ENCODE peak calls at places on chromosomes 6 and 20, in seven cellular contexts. One of them, this sample, is unnamed.

GRCh38 chr20:5481872-5482271 is 165.1 kb upstream of the PROKR2 start:
- DNase-seq in keratinocyte: no peak
- DNase-seq in NCI-H446: no peak
- DNase-seq in foreskin fibroblast: no peak
- DNase-seq in Panc1: no peak
- DNase-seq in mucosa of descending colon: no peak
- DNase-seq in NT2/D1: no peak
- DNase-seq in this sample: no peak

GRCh38 chr20:43853918-43854317 is 60.7 kb upstream of the TOX2 start:
- DNase-seq in keratinocyte: no peak
- DNase-seq in NCI-H446: no peak
- DNase-seq in Panc1: no peak
- DNase-seq in foreskin fibroblast: no peak
- DNase-seq in mucosa of descending colon: no peak
- DNase-seq in NT2/D1: no peak
- DNase-seq in this sample: no peak

GRCh38 chr20:63402178-63402859 is 41.2 kb upstream of the CHRNA4 start:
- DNase-seq in NCI-H446: no peak
- DNase-seq in NT2/D1: no peak
- DNase-seq in Panc1: no peak
- DNase-seq in foreskin fibroblast: no peak
- DNase-seq in keratinocyte: no peak
- DNase-seq in mucosa of descending colon: no peak
- DNase-seq in this sample: no peak

GRCh38 chr20:48295445-48295903 is 510.2 kb upstream of the SULF2 start:
- DNase-seq in NCI-H446: no peak
- DNase-seq in keratinocyte: no peak
- DNase-seq in NT2/D1: peak
- DNase-seq in mucosa of descending colon: no peak
- DNase-seq in Panc1: peak
- DNase-seq in foreskin fibroblast: peak
- DNase-seq in this sample: peak

GRCh38 chr6:87334683-87335082 is 5.6 kb upstream of the GJB7 start:
- DNase-seq in NCI-H446: no peak
- DNase-seq in keratinocyte: no peak
- DNase-seq in mucosa of descending colon: no peak
- DNase-seq in Panc1: no peak
- DNase-seq in NT2/D1: no peak
- DNase-seq in foreskin fibroblast: peak
- DNase-seq in this sample: peak

GRCh38 chr20:16761305-16761829 is 13.2 kb downstream of the OTOR start:
- DNase-seq in NCI-H446: peak
- DNase-seq in mucosa of descending colon: peak
- DNase-seq in NT2/D1: peak
- DNase-seq in keratinocyte: peak
- DNase-seq in Panc1: peak
- DNase-seq in foreskin fibroblast: peak
- DNase-seq in this sample: peak

GRCh38 chr20:41136695-41137411 is 490 bp upstream of the PLCG1 start:
- DNase-seq in foreskin fibroblast: peak
- DNase-seq in NCI-H446: peak
- DNase-seq in Panc1: no peak
- DNase-seq in mucosa of descending colon: peak
- DNase-seq in keratinocyte: no peak
- DNase-seq in NT2/D1: peak
- DNase-seq in this sample: peak

GRCh38 chr6:12572884-12573824 is 143.4 kb upstream of the PHACTR1 start:
- DNase-seq in foreskin fibroblast: peak
- DNase-seq in NCI-H446: no peak
- DNase-seq in NT2/D1: peak
- DNase-seq in mucosa of descending colon: peak
- DNase-seq in Panc1: no peak
- DNase-seq in keratinocyte: no peak
- DNase-seq in this sample: peak

GRCh38 chr6:57075092-57075491 is 14.9 kb upstream of the ZNF451 start:
- DNase-seq in keratinocyte: no peak
- DNase-seq in mucosa of descending colon: no peak
- DNase-seq in NT2/D1: no peak
- DNase-seq in NCI-H446: no peak
- DNase-seq in foreskin fibroblast: no peak
- DNase-seq in Panc1: no peak
- DNase-seq in this sample: no peak

GRCh38 chr6:7541175-7542064 is at the start of gene DSP:
- DNase-seq in Panc1: no peak
- DNase-seq in keratinocyte: no peak
- DNase-seq in NT2/D1: no peak
- DNase-seq in mucosa of descending colon: peak
- DNase-seq in NCI-H446: no peak
- DNase-seq in foreskin fibroblast: no peak
- DNase-seq in this sample: no peak

GRCh38 chr6:1574895-1575212 is 34.9 kb upstream of the FOXC1 start:
- DNase-seq in foreskin fibroblast: no peak
- DNase-seq in Panc1: no peak
- DNase-seq in NT2/D1: peak
- DNase-seq in NCI-H446: no peak
- DNase-seq in mucosa of descending colon: no peak
- DNase-seq in keratinocyte: no peak
- DNase-seq in this sample: no peak

GRCh38 chr6:11050735-11051134 is 6.6 kb upstream of the ELOVL2 start:
- DNase-seq in NCI-H446: no peak
- DNase-seq in NT2/D1: no peak
- DNase-seq in mucosa of descending colon: no peak
- DNase-seq in Panc1: no peak
- DNase-seq in keratinocyte: no peak
- DNase-seq in foreskin fibroblast: no peak
- DNase-seq in this sample: peak

GRCh38 chr20:32789896-32790750 is 27.9 kb downstream of the DNMT3B start:
- DNase-seq in foreskin fibroblast: peak
- DNase-seq in mucosa of descending colon: peak
- DNase-seq in Panc1: peak
- DNase-seq in keratinocyte: no peak
- DNase-seq in NCI-H446: peak
- DNase-seq in NT2/D1: no peak
- DNase-seq in this sample: peak

GRCh38 chr20:46964299-46965123 is 69.9 kb downstream of the EYA2 start:
- DNase-seq in NT2/D1: no peak
- DNase-seq in mucosa of descending colon: no peak
- DNase-seq in keratinocyte: no peak
- DNase-seq in Panc1: no peak
- DNase-seq in foreskin fibroblast: no peak
- DNase-seq in NCI-H446: no peak
- DNase-seq in this sample: no peak

GRCh38 chr6:97850458-97851218 is 567.6 kb upstream of the MMS22L start:
- DNase-seq in foreskin fibroblast: peak
- DNase-seq in keratinocyte: no peak
- DNase-seq in Panc1: no peak
- DNase-seq in NT2/D1: peak
- DNase-seq in NCI-H446: no peak
- DNase-seq in mucosa of descending colon: no peak
- DNase-seq in this sample: peak

GRCh38 chr6:24480705-24481104 is 8.7 kb downstream of the GPLD1 start:
- DNase-seq in NCI-H446: no peak
- DNase-seq in foreskin fibroblast: no peak
- DNase-seq in NT2/D1: no peak
- DNase-seq in Panc1: no peak
- DNase-seq in mucosa of descending colon: no peak
- DNase-seq in keratinocyte: no peak
- DNase-seq in this sample: no peak

GRCh38 chr20:1835531-1835930 is 59.7 kb upstream of the SIRPA start:
- DNase-seq in NT2/D1: no peak
- DNase-seq in NCI-H446: peak
- DNase-seq in Panc1: no peak
- DNase-seq in mucosa of descending colon: no peak
- DNase-seq in keratinocyte: no peak
- DNase-seq in foreskin fibroblast: no peak
- DNase-seq in this sample: no peak

GRCh38 chr6:26224940-26225847 is 138.0 kb downstream of the HFE start:
- DNase-seq in NCI-H446: no peak
- DNase-seq in Panc1: no peak
- DNase-seq in NT2/D1: no peak
- DNase-seq in foreskin fibroblast: peak
- DNase-seq in keratinocyte: no peak
- DNase-seq in mucosa of descending colon: no peak
- DNase-seq in this sample: peak

GRCh38 chr6:32411943-32412342 is 5.0 kb upstream of the BTNL2 start:
- DNase-seq in mucosa of descending colon: no peak
- DNase-seq in foreskin fibroblast: no peak
- DNase-seq in NCI-H446: no peak
- DNase-seq in NT2/D1: no peak
- DNase-seq in keratinocyte: no peak
- DNase-seq in Panc1: no peak
- DNase-seq in this sample: no peak